ENCODE peak calls at places on chromosomes 4 and X, in eight cellular contexts. A is effector CD4-positive, alpha-beta T cell; P is activated CD4-positive, alpha-beta T cell treated with anti-CD3 and anti-CD28 coated beads for 1 hour; X is stimulated activated CD4-positive, alpha-beta T cell treated with anti-CD3 and anti-CD28 coated beads, Interleukin-1b, Interleukin-23, amount 100 ng/mL, for 24 hours; V is AG20443; H is GM23248; L is A172; C is HFFc6. F is an unnamed sample.

GRCh38 chr4:8506373-8507250 is 66.0 kb downstream of the TRMT44 start:
- DNase-seq in L (no peak), P (no peak), H (peak), A (no peak), X (no peak), V (peak), C (peak), F (no peak)

GRCh38 chrX:133670394-133670793 is 255.1 kb upstream of the GPC4 start:
- DNase-seq in A (no peak), H (peak), P (no peak), X (no peak), C (no peak), L (peak), V (peak), F (no peak)

GRCh38 chr4:6610856-6611430 is 29.5 kb upstream of the MRFAP1 start:
- DNase-seq in X (no peak), H (no peak), V (no peak), P (no peak), C (no peak), L (no peak), A (no peak), F (no peak)

GRCh38 chrX:35380808-35381700 is 417.1 kb upstream of the MAGEB16 start:
- DNase-seq in X (no peak), H (peak), C (no peak), A (no peak), V (no peak), P (no peak), L (peak), F (no peak)

GRCh38 chrX:90883479-90883878 is 551.2 kb upstream of the PABPC5 start:
- DNase-seq in P (no peak), V (no peak), A (no peak), X (no peak), L (no peak), C (no peak), H (no peak), F (no peak)

GRCh38 chr4:183434264-183435045 is 10.0 kb upstream of the CDKN2AIP start:
- DNase-seq in C (no peak), P (no peak), A (no peak), L (no peak), H (no peak), X (no peak), V (no peak), F (no peak)

GRCh38 chrX:1518512-1518911 is 18.5 kb downstream of the P2RY8 start:
- DNase-seq in A (no peak), V (no peak), C (no peak), H (no peak), X (no peak), L (no peak), P (no peak), F (no peak)

GRCh38 chrX:140723251-140723650 is 13.7 kb downstream of the LINC00632 start:
- DNase-seq in H (no peak), V (no peak), C (no peak), X (no peak), L (no peak), A (no peak), P (no peak), F (no peak)

GRCh38 chr4:78734451-78735003 is 41.6 kb upstream of the BMP2K start:
- DNase-seq in V (no peak), H (no peak), X (no peak), A (no peak), L (no peak), P (no peak), C (no peak), F (no peak)

GRCh38 chrX:153628129-153628528 is 18.9 kb upstream of the DUSP9 start:
- DNase-seq in H (no peak), V (no peak), L (no peak), A (no peak), C (no peak), P (no peak), X (no peak), F (no peak)

GRCh38 chr4:157607996-157608395 is 387.5 kb downstream of the GRIA2 start:
- DNase-seq in L (no peak), H (no peak), C (no peak), X (no peak), P (no peak), A (no peak), V (no peak), F (no peak)